ENCODE peak calls at places on chromosome 13, in six cellular contexts. L, M, N, Z, U and Y are unnamed samples.

GRCh38 chr13:29589234-29589633 is 6.3 kb downstream of the SLC7A1 start:
- DNase-seq in L (no peak), U (no peak), N (peak), M (no peak), Z (no peak), Y (no peak)

GRCh38 chr13:70816853-70817252 is 708.6 kb upstream of the KLHL1 start:
- DNase-seq in N (no peak), L (no peak), U (no peak), M (no peak), Z (no peak), Y (no peak)

GRCh38 chr13:62337109-62337880 is 921.6 kb upstream of the PCDH20 start:
- DNase-seq in L (no peak), N (peak), U (no peak), Z (no peak), M (no peak), Y (no peak)

GRCh38 chr13:33262069-33262487 is 23.5 kb downstream of the STARD13 start:
- DNase-seq in N (peak), Z (no peak), L (no peak), M (no peak), U (no peak), Y (no peak)

GRCh38 chr13:39281539-39282150 is 243.4 kb downstream of the NHLRC3 start:
- DNase-seq in M (no peak), U (no peak), L (no peak), N (no peak), Z (no peak), Y (no peak)

GRCh38 chr13:33232883-33233282 is 52.7 kb downstream of the STARD13 start:
- DNase-seq in Z (no peak), L (no peak), N (no peak), M (no peak), U (no peak), Y (no peak)

GRCh38 chr13:109156181-109156935 is 526.9 kb downstream of the MYO16 start:
- DNase-seq in M (no peak), Z (peak), L (no peak), N (no peak), U (no peak), Y (no peak)

GRCh38 chr13:60788156-60788829 is 391.3 kb downstream of the TDRD3 start:
- DNase-seq in M (peak), N (no peak), U (no peak), L (peak), Z (peak), Y (no peak)

GRCh38 chr13:106471957-106472543 is 63.4 kb downstream of the EFNB2 start:
- DNase-seq in U (no peak), L (no peak), M (no peak), N (peak), Z (no peak), Y (no peak)

GRCh38 chr13:29457299-29457698 is 138.2 kb downstream of the SLC7A1 start:
- DNase-seq in L (no peak), U (no peak), M (no peak), Z (peak), N (no peak), Y (no peak)

GRCh38 chr13:41008349-41008980 is 10.7 kb downstream of the ELF1 start:
- DNase-seq in M (no peak), Z (no peak), U (no peak), L (no peak), N (no peak), Y (no peak)

GRCh38 chr13:61204025-61204424 is 211.6 kb downstream of the PCDH20 start:
- DNase-seq in N (no peak), L (no peak), U (no peak), Z (no peak), M (no peak), Y (no peak)

GRCh38 chr13:47459512-47459911 is 541.6 kb downstream of the SUCLA2 start:
- DNase-seq in L (no peak), U (no peak), N (peak), Z (peak), M (no peak), Y (no peak)

GRCh38 chr13:30082391-30082790 is 225.0 kb downstream of the KATNAL1 start:
- DNase-seq in N (no peak), L (no peak), U (no peak), M (no peak), Z (no peak), Y (no peak)

GRCh38 chr13:19810996-19811881 is 28.5 kb upstream of the PSPC1 start:
- DNase-seq in U (no peak), Z (no peak), M (no peak), N (no peak), L (no peak), Y (no peak)

GRCh38 chr13:99311137-99311536 is 3.9 kb upstream of the GPR183 start:
- DNase-seq in N (no peak), M (no peak), Z (no peak), U (no peak), L (no peak), Y (no peak)

GRCh38 chr13:69545500-69546025 is 562.1 kb upstream of the ATXN8OS start:
- DNase-seq in M (no peak), L (no peak), Z (no peak), N (no peak), U (no peak), Y (no peak)

GRCh38 chr13:21338651-21339278 is 120.3 kb downstream of the ZDHHC20 start:
- DNase-seq in N (peak), L (no peak), U (no peak), Z (no peak), M (no peak), Y (no peak)

GRCh38 chr13:50452761-50453160 is 390.7 kb downstream of the DLEU7 start:
- DNase-seq in U (no peak), M (no peak), L (no peak), Z (no peak), N (no peak), Y (no peak)

GRCh38 chr13:31962661-31963345 is 68.8 kb upstream of the FRY start:
- DNase-seq in U (no peak), Z (no peak), L (no peak), N (no peak), M (no peak), Y (no peak)

GRCh38 chr13:112725346-112726017 is 35.6 kb downstream of the ATP11A start:
- DNase-seq in U (no peak), M (peak), N (no peak), Z (no peak), L (no peak), Y (no peak)
- H3K27ac ChIP-seq in U (no peak), M (peak), N (no peak), Z (no peak), L (no peak), Y (no peak)

GRCh38 chr13:44921478-44921877 is 67.8 kb downstream of the NUFIP1 start:
- DNase-seq in Z (no peak), N (peak), L (no peak), M (no peak), U (no peak), Y (no peak)

GRCh38 chr13:44919103-44919804 is 70.0 kb downstream of the NUFIP1 start:
- DNase-seq in L (no peak), M (no peak), N (no peak), Z (no peak), U (no peak), Y (no peak)

GRCh38 chr13:44918323-44919102 is 70.8 kb downstream of the NUFIP1 start:
- DNase-seq in L (peak), U (peak), N (peak), M (peak), Z (no peak), Y (peak)

GRCh38 chr13:44921931-44922758 is 67.1 kb downstream of the NUFIP1 start:
- DNase-seq in L (peak), M (peak), Z (peak), U (peak), N (no peak), Y (peak)

DNA sequence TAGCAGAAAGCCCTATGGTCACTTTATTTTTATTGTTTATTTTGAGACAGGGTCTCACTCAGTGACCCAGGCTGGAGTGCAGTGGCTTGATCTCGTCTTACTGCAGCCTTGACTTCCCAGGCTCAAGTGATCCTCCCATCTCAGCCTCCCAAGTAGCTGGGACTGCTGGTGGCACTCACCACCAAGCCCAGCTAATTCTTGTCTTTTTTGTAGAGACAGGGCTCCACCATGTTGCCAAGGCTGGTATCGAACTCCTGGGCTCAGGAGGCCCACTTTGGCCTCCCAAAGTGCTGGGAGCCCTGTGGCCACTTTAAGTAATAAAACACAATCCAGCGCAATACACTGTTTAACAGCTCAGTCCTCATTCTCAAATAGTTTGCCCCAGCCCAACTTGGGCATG is 69.3 kb downstream of the NUFIP1 start:
- DNase-seq in L (no peak), U (no peak), N (no peak), Z (no peak), M (no peak), Y (no peak)
- TF ChIP-seq CTCF in L (no peak), U (no peak), N (no peak), Z (no peak), M (no peak), Y (no peak)

GRCh38 chr13:42534785-42535184 is 39.2 kb upstream of the TNFSF11 start:
- DNase-seq in M (no peak), N (no peak), U (no peak), Z (no peak), L (no peak), Y (no peak)

GRCh38 chr13:42533336-42533591 is 40.7 kb upstream of the TNFSF11 start:
- DNase-seq in M (no peak), L (no peak), Z (no peak), N (no peak), U (no peak), Y (no peak)

GRCh38 chr13:42544246-42544915 is 29.6 kb upstream of the TNFSF11 start:
- DNase-seq in Z (no peak), U (no peak), L (no peak), N (no peak), M (no peak), Y (no peak)

GRCh38 chr13:42539670-42540069 is 34.3 kb upstream of the TNFSF11 start:
- DNase-seq in Z (no peak), M (no peak), N (no peak), L (no peak), U (no peak), Y (no peak)

GRCh38 chr13:42538996-42539395 is 35.0 kb upstream of the TNFSF11 start:
- DNase-seq in N (no peak), U (no peak), Z (no peak), L (no peak), M (no peak), Y (no peak)
- H3K4me3 ChIP-seq in N (no peak), U (no peak), Z (no peak), L (no peak), M (no peak), Y (no peak)

GRCh38 chr13:112158961-112159360 is 92.0 kb downstream of the SOX1 start:
- DNase-seq in Z (no peak), M (no peak), N (no peak), U (no peak), L (no peak), Y (no peak)

GRCh38 chr13:112161441-112162301 is 94.7 kb downstream of the SOX1 start:
- DNase-seq in Z (peak), U (no peak), M (no peak), L (no peak), N (peak), Y (no peak)

GRCh38 chr13:112159575-112160547 is 92.9 kb downstream of the SOX1 start:
- DNase-seq in N (no peak), M (no peak), Z (no peak), L (no peak), U (no peak), Y (no peak)

GRCh38 chr13:112165712-112166111 is 98.8 kb downstream of the SOX1 start:
- DNase-seq in M (no peak), L (no peak), N (no peak), U (no peak), Z (no peak), Y (no peak)

DNA sequence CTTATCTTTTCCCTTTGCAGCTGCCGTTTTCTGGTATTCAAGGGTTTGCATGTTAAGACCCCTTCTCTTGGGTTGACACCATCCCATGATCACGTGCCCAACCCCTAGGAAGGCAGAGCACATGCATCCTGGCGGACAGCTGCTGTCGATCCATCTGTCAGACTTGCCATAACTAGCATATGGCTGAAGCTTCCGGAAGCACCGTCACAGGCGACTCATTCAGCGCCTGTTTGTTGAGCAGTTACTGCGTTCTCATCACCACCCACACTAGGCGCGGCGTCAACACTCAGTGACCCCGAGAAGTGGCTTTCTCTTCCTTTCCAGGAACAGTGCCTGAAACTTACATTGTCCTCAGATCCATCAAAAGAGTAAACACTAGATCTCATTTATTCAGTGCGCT is 93.6 kb downstream of the SOX1 start:
- DNase-seq in M (no peak), Z (no peak), U (no peak), N (no peak), L (no peak), Y (no peak)
- H3K27ac ChIP-seq in M (no peak), Z (no peak), U (no peak), N (peak), L (no peak), Y (no peak)

DNA sequence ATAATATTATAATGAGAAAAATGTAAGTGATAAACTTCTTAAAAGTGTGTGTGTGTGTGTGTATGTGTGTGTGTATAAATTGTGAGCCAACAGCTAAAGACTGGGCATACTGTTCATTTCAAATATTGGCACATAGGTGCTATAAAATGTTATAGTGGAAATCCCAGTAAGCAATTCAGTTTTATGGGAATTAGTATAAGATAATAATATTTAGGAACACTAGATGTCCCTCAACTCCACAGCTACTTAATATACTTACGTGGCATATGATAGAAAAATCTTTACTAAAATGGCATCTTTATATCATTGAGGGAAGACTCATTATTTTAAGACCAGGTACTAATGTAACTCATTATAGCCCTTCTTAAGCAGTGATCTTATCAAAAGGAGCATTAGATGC is 266.3 kb downstream of the MAB21L1 start:
- DNase-seq in N (no peak), L (no peak), Z (no peak), U (no peak), M (no peak), Y (no peak)
- TF ChIP-seq CTCF in N (no peak), L (no peak), Z (no peak), U (no peak), M (no peak), Y (no peak)

GRCh38 chr13:80419416-80419815 is 78.5 kb upstream of the SPRY2 start:
- DNase-seq in N (no peak), U (no peak), L (no peak), M (no peak), Z (no peak), Y (no peak)
- H3K4me3 ChIP-seq in N (no peak), U (no peak), L (no peak), M (no peak), Z (no peak), Y (no peak)

GRCh38 chr13:24273926-24274325 is 35.5 kb upstream of the C1QTNF9 start:
- DNase-seq in U (no peak), Z (no peak), L (no peak), M (no peak), N (no peak), Y (peak)
- H3K27ac ChIP-seq in U (no peak), Z (peak), L (no peak), M (no peak), N (no peak), Y (no peak)

DNA sequence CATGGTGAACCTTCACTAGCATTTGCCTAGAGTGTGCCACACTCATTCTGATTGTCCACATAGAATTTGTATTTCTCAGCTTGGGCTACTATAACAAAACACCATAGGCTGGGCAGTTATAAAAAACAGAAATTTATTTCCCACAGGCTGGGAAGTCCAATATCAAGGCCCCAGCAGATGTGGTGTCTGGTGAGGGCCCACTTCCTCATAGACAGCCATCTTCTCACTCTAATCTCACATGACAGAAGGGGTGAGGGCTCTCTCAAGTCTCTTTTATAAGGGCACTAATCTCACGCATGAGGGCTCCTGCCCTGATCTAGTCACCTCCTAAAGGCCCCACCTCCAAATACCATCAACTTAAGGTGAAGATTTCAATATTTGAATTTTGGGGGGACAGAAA is 53.6 kb downstream of the LRRC63 start:
- DNase-seq in N (no peak), U (no peak), M (no peak), L (no peak), Z (no peak), Y (no peak)
- TF ChIP-seq CTCF in N (no peak), U (no peak), M (no peak), L (no peak), Z (no peak), Y (no peak)